ENCODE peak calls at places on chromosomes 6 and 20, in nine cellular contexts. B is cardiac septum, T is MM.1S, P is GM04504, H is Right ventricle myocardium inferior, F is nephron progenitor cell, O is glomerular endothelial cell, W is NCI-H82, E is AG04449. V is an unnamed sample.

GRCh38 chr6:65546894-65547293 is 160.1 kb downstream of the EYS start:
- DNase-seq in E (no peak), F (no peak), B (no peak), O (no peak), P (no peak), T (no peak), W (no peak), H (no peak), V (no peak)

GRCh38 chr20:50762435-50763201 is 31.2 kb downstream of the PARD6B start:
- DNase-seq in O (no peak), E (no peak), B (peak; percentile 87), F (no peak), H (peak; percentile 85), T (no peak), W (no peak), P (no peak), V (no peak)

GRCh38 chr6:83511901-83512681 is at the start of gene PRSS35:
- DNase-seq in W (peak; percentile 79), E (no peak), O (no peak), H (peak; percentile 71), B (no peak), P (no peak), F (peak; percentile 81), T (peak; percentile 37), V (peak; percentile 91)

GRCh38 chr20:63290136-63290676 is 2.8 kb upstream of the COL20A1 start:
- DNase-seq in O (no peak), E (no peak), B (no peak), T (no peak), F (no peak), W (no peak), P (no peak), H (peak; percentile 50), V (no peak)

GRCh38 chr20:44537993-44538392 is 16.1 kb upstream of the SERINC3 start:
- DNase-seq in E (no peak), O (no peak), T (no peak), H (no peak), F (no peak), W (no peak), B (no peak), P (no peak), V (no peak)

GRCh38 chr6:78910611-78911134 is 43.3 kb downstream of the IRAK1BP1 start:
- DNase-seq in W (no peak), B (peak; percentile 77), T (no peak), E (no peak), H (peak; percentile 60), P (no peak), F (peak; percentile 60), O (no peak), V (peak; percentile 74)

GRCh38 chr6:18513253-18513798 is 126.2 kb downstream of the RNF144B start:
- DNase-seq in P (no peak), T (no peak), F (no peak), E (no peak), H (no peak), W (peak; percentile 84), B (no peak), O (no peak), V (no peak)

GRCh38 chr6:41440958-41441357 is 105.2 kb upstream of the FOXP4 start:
- DNase-seq in H (no peak), B (no peak), E (no peak), O (no peak), T (no peak), F (no peak), P (no peak), W (no peak), V (no peak)

GRCh38 chr6:100664274-100665040 is 199.7 kb upstream of the SIM1 start:
- DNase-seq in B (no peak), H (no peak), T (peak; percentile 36), W (peak; percentile 40), O (peak; percentile 20), P (no peak), F (no peak), E (no peak), V (no peak)

GRCh38 chr6:138253731-138254130 is 35.4 kb upstream of the PBOV1 start:
- DNase-seq in O (no peak), H (no peak), W (no peak), E (no peak), B (no peak), T (no peak), F (no peak), P (no peak), V (no peak)

GRCh38 chr6:38549180-38549579 is 90.5 kb downstream of the BTBD9 start:
- DNase-seq in P (no peak), O (no peak), T (no peak), F (no peak), H (no peak), B (no peak), W (no peak), E (no peak), V (no peak)

GRCh38 chr6:47096233-47096887 is 54.2 kb upstream of the ADGRF1 start:
- DNase-seq in E (no peak), H (no peak), T (no peak), P (no peak), O (no peak), W (no peak), F (no peak), B (no peak), V (no peak)

GRCh38 chr20:11686900-11687543 is 230.7 kb upstream of the BTBD3 start:
- DNase-seq in P (no peak), H (no peak), E (no peak), W (no peak), T (no peak), F (peak; percentile 14), O (no peak), B (no peak), V (peak; percentile 47)

GRCh38 chr6:91127752-91128151 is 540.9 kb upstream of the MAP3K7 start:
- DNase-seq in B (no peak), E (no peak), H (no peak), P (no peak), T (no peak), W (no peak), F (no peak), O (no peak), V (no peak)

GRCh38 chr20:34175072-34175471 is 63.0 kb upstream of the EIF2S2 start:
- DNase-seq in O (no peak), E (no peak), P (no peak), H (no peak), B (no peak), F (no peak), W (peak; percentile 89), T (no peak), V (no peak)

GRCh38 chr6:145028144-145028818 is 707.0 kb downstream of the EPM2A start:
- DNase-seq in W (peak; percentile 65), O (peak; percentile 25), H (no peak), B (no peak), P (peak; percentile 18), T (peak; percentile 38), E (no peak), F (no peak), V (no peak)

GRCh38 chr6:111938710-111939109 is 65.5 kb upstream of the FYN start:
- DNase-seq in O (no peak), F (no peak), B (no peak), H (no peak), T (no peak), P (no peak), W (no peak), E (no peak), V (no peak)

GRCh38 chr6:113120214-113120576 is 737.0 kb upstream of the MARCKS start:
- DNase-seq in B (no peak), F (no peak), W (no peak), H (no peak), O (peak; percentile 48), E (peak; percentile 88), P (peak; percentile 94), T (no peak), V (no peak)

GRCh38 chr6:16236648-16237199 is 1.7 kb upstream of the GMPR start:
- DNase-seq in W (no peak), F (no peak), P (no peak), O (peak; percentile 48), T (peak; percentile 61), E (no peak), H (no peak), B (no peak), V (no peak)

GRCh38 chr20:20887593-20888272 is 175.3 kb upstream of the RALGAPA2 start:
- DNase-seq in W (no peak), O (no peak), B (no peak), H (no peak), F (no peak), E (no peak), P (no peak), T (no peak), V (peak; percentile 64)

GRCh38 chr6:21808551-21809181 is 215.1 kb downstream of the SOX4 start:
- DNase-seq in B (no peak), E (no peak), F (peak; percentile 13), W (no peak), O (no peak), P (no peak), H (no peak), T (no peak), V (no peak)

V was measured in H9.